ENCODE peak calls at places on chromosome 9, in seven cellular contexts. Q is heart left ventricle, M is lung, B is Karpas-422, P is heart right ventricle, F is HCT116, S is spleen. G is an unnamed sample. For H3K4me1, the result is how much of the 10 kb centered on the place peaks cover.

GRCh38 chr9:112839331-112839730 is 51.3 kb downstream of the SLC46A2 start:
- DNase-seq in Q (no peak), M (no peak), B (no peak), P (no peak), F (no peak), S (no peak), G (no peak)

GRCh38 chr9:36164989-36165388 is 4.2 kb upstream of the CCIN start:
- DNase-seq in Q (no peak), M (no peak), B (peak), P (no peak), F (no peak), S (no peak), G (no peak)

GRCh38 chr9:128215491-128216404 is 12.6 kb downstream of the DNM1 start:
- DNase-seq in Q (peak), M (no peak), B (no peak), P (no peak), F (no peak), S (no peak), G (no peak)

GRCh38 chr9:69590241-69590640 is 81.9 kb downstream of the APBA1 start:
- DNase-seq in Q (no peak), M (no peak), B (no peak), P (no peak), F (no peak), S (no peak), G (no peak)

GRCh38 chr9:132793606-132794580 is 84.2 kb downstream of the AK8 start:
- DNase-seq in Q (no peak), M (no peak), B (no peak), P (no peak), F (no peak), S (no peak), G (no peak)

GRCh38 chr9:4077499-4078102 is 222.3 kb downstream of the GLIS3 start:
- DNase-seq in Q (peak), M (peak), B (peak), P (peak), F (peak), S (no peak), G (no peak)

GRCh38 chr9:35385042-35385441 is 104.9 kb upstream of the RUSC2 start:
- DNase-seq in Q (no peak), M (no peak), B (no peak), P (no peak), F (no peak), S (no peak), G (no peak)

GRCh38 chr9:84303061-84303460 is 37.5 kb downstream of the SLC28A3 start:
- DNase-seq in Q (no peak), M (no peak), B (no peak), P (no peak), F (no peak), S (no peak), G (no peak)

GRCh38 chr9:136029556-136029955 is 65.5 kb downstream of the NACC2 start:
- DNase-seq in Q (no peak), M (no peak), B (no peak), P (no peak), F (no peak), S (no peak), G (no peak)

GRCh38 chr9:27117489-27118135 is 8.6 kb downstream of the TEK start:
- DNase-seq in Q (peak), M (peak), B (no peak), P (peak), F (no peak), S (peak), G (peak)

GRCh38 chr9:7780261-7780988 is 19.2 kb downstream of the DMAC1 start:
- DNase-seq in Q (no peak), M (no peak), B (no peak), P (no peak), F (no peak), S (no peak), G (no peak)

GRCh38 chr9:98998441-98999151 is 54.9 kb downstream of the COL15A1 start:
- DNase-seq in Q (peak), M (peak), B (peak), P (peak), F (peak), S (peak), G (peak)

GRCh38 chr9:79224672-79225433 is 346.9 kb upstream of the TLE4 start:
- DNase-seq in Q (no peak), M (no peak), B (no peak), P (no peak), F (no peak), S (no peak), G (no peak)

GRCh38 chr9:5846080-5846479 is 13.2 kb upstream of the ERMP1 start:
- DNase-seq in Q (no peak), M (no peak), B (no peak), P (no peak), F (no peak), S (no peak), G (no peak)

GRCh38 chr9:126170286-126170823 is 156.3 kb upstream of the MVB12B start:
- DNase-seq in Q (no peak), M (no peak), B (no peak), P (no peak), F (no peak), S (peak), G (no peak)

GRCh38 chr9:68872026-68872501 is 141.8 kb downstream of the PRKACG start:
- DNase-seq in Q (peak), M (no peak), B (no peak), P (peak), F (no peak), S (peak), G (peak)

GRCh38 chr9:109110326-109111014 is 9.3 kb downstream of the TMEM245 start:
- DNase-seq in Q (no peak), M (no peak), B (no peak), P (no peak), F (peak), S (no peak), G (no peak)

GRCh38 chr9:126906086-126906485 is 8.5 kb upstream of the RALGPS1 start:
- DNase-seq in Q (no peak), M (no peak), B (no peak), P (no peak), F (no peak), S (no peak), G (no peak)

GRCh38 chr9:4055055-4055454 is 244.8 kb downstream of the GLIS3 start:
- DNase-seq in Q (no peak), M (no peak), B (no peak), P (no peak), F (no peak), S (no peak), G (no peak)

GRCh38 chr9:113577525-113578261 is 114.2 kb downstream of the RGS3 start:
- DNase-seq in Q (peak), M (no peak), B (no peak), P (no peak), F (no peak), S (peak), G (no peak)

GRCh38 chr9:132631685-132632084 is 38.1 kb downstream of the DDX31 start:
- DNase-seq in Q (no peak), M (no peak), B (no peak), P (no peak), F (no peak), S (no peak), G (no peak)

GRCh38 chr9:128899566-128900322 is 17.8 kb downstream of the LRRC8A start:
- DNase-seq in Q (no peak), M (no peak), B (no peak), P (no peak), F (no peak), S (no peak), G (no peak)

GRCh38 chr9:124248066-124248465 is 9.7 kb upstream of the NEK6 start:
- DNase-seq in Q (no peak), M (no peak), B (no peak), P (no peak), F (no peak), S (no peak), G (peak)

GRCh38 chr9:133246507-133247390 is 28.3 kb downstream of the ABO start:
- DNase-seq in Q (no peak), M (no peak), B (no peak), P (no peak), F (no peak), S (no peak), G (no peak)

GRCh38 chr9:37943329-37944265 is 39.7 kb upstream of the SLC25A51 start:
- DNase-seq in Q (peak), M (peak), B (no peak), P (peak), F (peak), S (no peak), G (no peak)

GRCh38 chr9:93675336-93676150 is 99.2 kb downstream of the PHF2 start:
- DNase-seq in Q (peak), M (no peak), B (no peak), P (no peak), F (no peak), S (peak), G (peak)

GRCh38 chr9:79028101-79028500 is 543.7 kb upstream of the TLE4 start:
- DNase-seq in Q (no peak), M (no peak), B (no peak), P (no peak), F (no peak), S (no peak), G (no peak)

GRCh38 chr9:125594211-125594610 is 112.8 kb downstream of the MAPKAP1 start:
- DNase-seq in Q (no peak), M (no peak), B (no peak), P (no peak), F (no peak), S (no peak), G (no peak)

GRCh38 chr9:34496149-34496712 is 26.6 kb downstream of the ENHO start:
- DNase-seq in Q (no peak), M (no peak), B (no peak), P (no peak), F (peak), S (no peak), G (no peak)

GRCh38 chr9:136595245-136596218 is 49.7 kb upstream of the NOTCH1 start:
- DNase-seq in Q (no peak), M (no peak), B (no peak), P (no peak), F (no peak), S (no peak), G (no peak)

GRCh38 chr9:71552480-71552879 is 215.8 kb downstream of the CEMIP2 start:
- DNase-seq in Q (no peak), M (no peak), B (no peak), P (no peak), F (no peak), S (no peak), G (peak)

GRCh38 chr9:88388886-88389617 is 808 bp downstream of the SPIN1 start:
- DNase-seq in Q (peak), M (peak), B (peak), P (no peak), F (peak), S (peak), G (no peak)

GRCh38 chr9:37539634-37540033 is 36.5 kb downstream of the FBXO10 start:
- DNase-seq in Q (no peak), M (no peak), B (peak), P (no peak), F (no peak), S (no peak), G (no peak)

GRCh38 chr9:121718063-121718462 is 66.6 kb downstream of the DAB2IP start:
- DNase-seq in Q (peak), M (no peak), B (no peak), P (peak), F (no peak), S (no peak), G (no peak)

DNA sequence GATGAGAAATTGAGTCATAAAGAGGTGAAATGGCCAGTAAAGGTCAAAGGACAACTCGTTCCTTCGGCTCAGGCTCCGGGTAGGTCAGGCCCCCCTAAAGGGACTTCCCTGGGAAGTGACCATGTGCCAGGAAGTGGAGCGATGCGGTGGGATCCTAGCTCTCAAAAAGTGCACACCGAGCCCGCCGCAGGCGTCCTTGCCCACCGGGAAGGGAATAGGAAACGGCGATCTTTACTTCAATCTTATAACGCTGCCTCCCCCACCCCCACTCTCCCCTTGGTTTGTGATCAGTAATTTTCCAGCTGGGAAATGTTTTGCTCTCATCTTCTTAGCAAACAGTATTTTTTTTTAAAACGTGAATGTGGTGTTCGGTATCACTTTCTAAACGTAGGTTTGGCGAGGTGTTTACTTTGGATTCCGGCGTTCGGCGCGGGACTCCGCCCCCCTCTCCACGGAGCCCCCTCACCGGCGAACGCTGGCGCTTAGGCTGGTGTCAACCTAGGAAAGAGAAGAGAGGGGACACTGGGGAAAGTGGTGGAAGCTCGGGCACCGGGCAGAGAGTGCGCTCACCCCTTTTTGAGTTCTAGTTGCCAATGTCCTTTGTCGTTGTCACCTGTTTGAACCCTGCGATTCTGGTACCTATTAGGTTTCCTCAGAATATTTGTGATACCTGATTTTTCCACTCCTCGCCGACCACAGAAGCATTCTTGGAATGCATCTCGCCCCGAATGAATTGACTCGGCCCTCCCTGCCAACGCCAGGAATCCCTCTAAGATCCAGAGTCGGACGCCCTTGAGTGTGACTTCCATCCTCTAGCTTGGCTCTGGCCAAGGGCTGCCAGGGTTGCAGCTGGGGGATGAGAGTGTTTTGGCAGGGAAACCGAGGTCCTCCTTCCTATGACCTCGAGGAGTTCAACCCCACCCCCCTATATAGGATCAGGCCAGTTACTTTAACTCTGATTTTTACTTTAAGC is 1.8 kb upstream of the KLF4 start:
- DNase-seq in Q (peak), M (no peak), B (no peak), P (peak), F (no peak), S (peak), G (peak)
- H3K27ac ChIP-seq in Q (peak), M (peak), B (no peak), P (peak), F (no peak), S (peak), G (no peak)

DNA sequence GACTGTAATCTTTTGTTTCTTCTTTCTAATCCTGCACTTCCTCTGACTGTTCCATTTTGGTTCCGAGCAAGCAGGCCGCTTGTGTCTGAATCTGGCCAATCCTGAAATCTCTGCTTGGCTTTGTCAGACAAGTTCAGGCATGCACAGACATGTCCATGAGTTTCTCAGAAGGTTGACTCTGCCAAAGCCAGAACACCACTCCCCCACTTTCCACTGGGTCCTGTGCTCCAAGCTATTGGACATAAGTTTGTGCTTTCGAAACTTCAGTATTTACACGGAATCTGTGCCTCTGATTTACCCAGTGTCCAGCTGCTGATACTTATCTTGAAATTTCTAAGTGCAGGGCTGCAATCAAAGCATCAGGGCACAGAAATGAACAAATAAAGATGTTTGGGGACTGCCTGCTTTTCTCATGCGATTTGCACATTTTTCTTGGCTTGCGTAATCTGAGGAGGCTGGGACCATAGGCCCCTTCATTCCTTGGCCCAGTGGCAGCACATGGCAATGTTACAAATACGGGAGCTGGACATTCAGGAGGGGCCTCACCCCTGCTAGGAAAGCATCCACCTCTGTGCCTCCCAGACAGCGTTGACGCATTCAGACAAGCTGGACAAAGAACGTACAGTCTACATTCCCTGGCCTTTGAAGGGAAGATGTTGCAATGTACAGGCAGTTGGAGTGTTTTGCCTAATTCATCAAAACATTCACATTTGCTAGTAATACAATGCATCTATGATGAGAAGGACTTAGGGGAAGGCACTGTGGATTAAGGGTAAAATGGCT is 209.2 kb upstream of the PAPPA start:
- DNase-seq in Q (peak), M (peak), B (no peak), P (peak), F (no peak), S (no peak), G (no peak)
- H3K4me1 ChIP-seq in Q (under half), M (under half), B (under half), P (under half), F (under half), S (under half), G (under half)

GRCh38 chr9:14323969-14324366 is 10.0 kb upstream of the NFIB start:
- DNase-seq in Q (no peak), M (no peak), B (no peak), P (no peak), F (no peak), S (no peak), G (no peak)
- H3K27ac ChIP-seq in Q (peak), M (no peak), B (no peak), P (peak), F (no peak), S (no peak), G (no peak)

GRCh38 chr9:89426389-89426961 is 71.4 kb downstream of the SEMA4D start:
- DNase-seq in Q (no peak), M (no peak), B (no peak), P (no peak), F (no peak), S (peak), G (no peak)

GRCh38 chr9:89425921-89426388 is 72.0 kb downstream of the SEMA4D start:
- DNase-seq in Q (no peak), M (no peak), B (no peak), P (no peak), F (no peak), S (no peak), G (no peak)

GRCh38 chr9:89428901-89429890 is 68.7 kb downstream of the SEMA4D start:
- DNase-seq in Q (no peak), M (no peak), B (peak), P (no peak), F (no peak), S (no peak), G (no peak)

GRCh38 chr9:89428222-89428761 is 69.6 kb downstream of the SEMA4D start:
- DNase-seq in Q (no peak), M (no peak), B (no peak), P (no peak), F (no peak), S (no peak), G (no peak)

DNA sequence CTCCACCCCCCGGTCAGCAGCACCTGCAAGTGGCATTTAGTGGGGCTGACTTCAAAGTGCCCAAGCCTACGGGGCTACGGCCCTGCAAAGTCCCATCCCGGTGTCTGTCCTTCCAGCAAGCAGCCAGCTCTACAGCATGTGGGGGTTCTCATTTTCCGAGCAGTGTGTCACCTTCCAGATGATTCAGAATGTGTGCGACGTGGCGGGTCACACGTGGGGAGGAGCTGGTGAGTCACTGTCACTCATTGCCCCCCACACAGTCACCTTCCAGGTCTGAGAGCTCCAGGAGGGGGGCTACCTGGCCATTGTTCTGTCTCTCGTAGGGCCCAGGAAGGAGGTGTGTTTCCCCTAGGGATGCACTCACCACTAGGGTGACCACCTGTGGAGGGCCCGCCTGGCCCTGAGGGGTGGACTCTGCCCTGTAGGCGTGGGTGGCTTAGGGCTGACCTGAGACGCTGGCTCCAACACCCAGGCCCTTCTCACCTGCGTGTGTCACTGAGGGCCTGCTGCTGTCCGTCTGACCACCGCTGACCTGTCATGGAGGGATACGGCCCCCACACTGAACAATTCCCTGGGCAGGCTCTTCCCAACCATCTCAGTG is 70.2 kb downstream of the SEMA4D start:
- DNase-seq in Q (no peak), M (no peak), B (no peak), P (no peak), F (no peak), S (peak), G (no peak)
- H3K4me1 ChIP-seq in Q (under half), M (under half), B (under half), P (under half), F (half or more), S (half or more), G (under half)

GRCh38 chr9:21558627-21559401 is 76.7 kb upstream of the IFNE start:
- DNase-seq in Q (no peak), M (no peak), B (no peak), P (peak), F (no peak), S (no peak), G (no peak)
- H3K27ac ChIP-seq in Q (no peak), M (no peak), B (no peak), P (no peak), F (peak), S (no peak), G (no peak)

DNA sequence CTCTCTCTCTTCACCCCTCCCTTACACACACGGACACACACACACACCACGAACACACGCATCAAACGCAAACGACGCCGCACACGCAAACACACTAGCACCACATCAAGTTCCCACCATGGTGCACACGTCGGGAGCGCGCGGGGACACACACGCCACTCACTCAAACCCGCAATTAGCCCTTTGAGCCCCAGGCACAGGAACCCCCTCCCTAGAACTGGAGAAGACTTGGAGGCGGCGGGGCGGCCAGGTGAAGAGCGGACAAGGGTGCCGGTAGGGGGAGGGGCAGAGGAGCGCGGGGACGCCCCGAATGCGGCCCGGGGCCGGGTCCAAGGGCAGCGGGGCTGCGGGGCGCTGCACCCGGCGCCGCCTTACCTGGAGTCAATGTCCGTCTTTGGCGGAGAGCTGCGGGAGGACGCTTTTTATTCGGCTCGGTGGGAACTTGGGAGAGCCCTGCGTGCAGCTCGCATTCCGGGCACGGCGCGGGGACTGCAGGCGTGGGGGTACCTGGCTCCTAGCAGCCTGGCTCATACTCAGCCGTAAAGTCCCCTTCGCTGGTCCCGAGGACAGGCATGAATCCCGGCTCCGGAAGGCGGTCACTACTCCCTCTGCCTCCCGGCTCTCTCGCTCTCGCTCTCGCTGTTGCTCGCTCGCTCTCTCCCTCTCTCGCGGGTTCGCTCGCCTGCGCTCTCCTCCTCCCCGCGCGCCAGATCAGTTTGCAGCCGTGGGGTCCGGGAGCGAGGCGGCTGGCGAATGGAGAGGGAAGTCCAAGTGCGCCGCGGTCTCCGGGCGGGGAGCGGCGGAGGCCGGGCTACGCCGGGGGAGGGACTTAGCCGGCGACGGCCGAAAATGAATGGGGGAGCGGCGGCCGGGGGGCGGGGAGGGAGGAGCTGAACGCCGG is at the start of gene BRINP1:
- DNase-seq in Q (peak), M (no peak), B (no peak), P (peak), F (no peak), S (no peak), G (peak)
- H3K4me1 ChIP-seq in Q (under half), M (under half), B (under half), P (under half), F (under half), S (under half), G (under half)

G was measured in pancreas.